ENCODE peak calls at places on chromosome 1, in ten cellular contexts. One of them, this sample, is unnamed.

GRCh38 chr1:43934279-43934985 is 831 bp downstream of the ARTN start:
- DNase-seq in DMS 273 treated with DMSO at 0.1 percent for 48 hours: no peak
- DNase-seq in RPMI8226: peak
- DNase-seq in frontal cortex: peak
- DNase-seq in glomerular endothelial cell: peak
- DNase-seq in T follicular helper cell: peak
- DNase-seq in NCI-H526: peak
- DNase-seq in dorsolateral prefrontal cortex: peak
- DNase-seq in stimulated activated CD8-positive, alpha-beta memory T cell treated with anti-CD3 and anti-CD28 coated beads, Interleukin-15, amount 100 ng/mL, for 1 hour: peak
- DNase-seq in IMR-90: peak
- DNase-seq in this sample: peak

GRCh38 chr1:81410351-81410750 is 390.4 kb upstream of the ADGRL2 start:
- DNase-seq in DMS 273 treated with DMSO at 0.1 percent for 48 hours: no peak
- DNase-seq in RPMI8226: no peak
- DNase-seq in frontal cortex: no peak
- DNase-seq in glomerular endothelial cell: no peak
- DNase-seq in T follicular helper cell: no peak
- DNase-seq in NCI-H526: no peak
- DNase-seq in dorsolateral prefrontal cortex: no peak
- DNase-seq in stimulated activated CD8-positive, alpha-beta memory T cell treated with anti-CD3 and anti-CD28 coated beads, Interleukin-15, amount 100 ng/mL, for 1 hour: no peak
- DNase-seq in IMR-90: no peak
- DNase-seq in this sample: peak

GRCh38 chr1:57066980-57067615 is 101.3 kb upstream of the C8B start:
- DNase-seq in DMS 273 treated with DMSO at 0.1 percent for 48 hours: no peak
- DNase-seq in RPMI8226: no peak
- DNase-seq in frontal cortex: no peak
- DNase-seq in glomerular endothelial cell: no peak
- DNase-seq in T follicular helper cell: no peak
- DNase-seq in NCI-H526: no peak
- DNase-seq in dorsolateral prefrontal cortex: no peak
- DNase-seq in stimulated activated CD8-positive, alpha-beta memory T cell treated with anti-CD3 and anti-CD28 coated beads, Interleukin-15, amount 100 ng/mL, for 1 hour: no peak
- DNase-seq in IMR-90: no peak
- DNase-seq in this sample: no peak

GRCh38 chr1:43439121-43439581 is 14.6 kb downstream of the HYI start:
- DNase-seq in DMS 273 treated with DMSO at 0.1 percent for 48 hours: no peak
- DNase-seq in RPMI8226: no peak
- DNase-seq in frontal cortex: no peak
- DNase-seq in glomerular endothelial cell: no peak
- DNase-seq in T follicular helper cell: no peak
- DNase-seq in NCI-H526: no peak
- DNase-seq in dorsolateral prefrontal cortex: no peak
- DNase-seq in stimulated activated CD8-positive, alpha-beta memory T cell treated with anti-CD3 and anti-CD28 coated beads, Interleukin-15, amount 100 ng/mL, for 1 hour: no peak
- DNase-seq in IMR-90: no peak
- DNase-seq in this sample: no peak

GRCh38 chr1:160681067-160681890 is 30.3 kb downstream of the CD48 start:
- DNase-seq in DMS 273 treated with DMSO at 0.1 percent for 48 hours: peak
- DNase-seq in RPMI8226: peak
- DNase-seq in frontal cortex: no peak
- DNase-seq in glomerular endothelial cell: peak
- DNase-seq in T follicular helper cell: peak
- DNase-seq in NCI-H526: peak
- DNase-seq in dorsolateral prefrontal cortex: peak
- DNase-seq in stimulated activated CD8-positive, alpha-beta memory T cell treated with anti-CD3 and anti-CD28 coated beads, Interleukin-15, amount 100 ng/mL, for 1 hour: peak
- DNase-seq in IMR-90: peak
- DNase-seq in this sample: no peak

GRCh38 chr1:44826375-44827196 is 16.5 kb downstream of the PTCH2 start:
- DNase-seq in DMS 273 treated with DMSO at 0.1 percent for 48 hours: no peak
- DNase-seq in RPMI8226: no peak
- DNase-seq in frontal cortex: no peak
- DNase-seq in glomerular endothelial cell: no peak
- DNase-seq in T follicular helper cell: no peak
- DNase-seq in NCI-H526: no peak
- DNase-seq in dorsolateral prefrontal cortex: no peak
- DNase-seq in stimulated activated CD8-positive, alpha-beta memory T cell treated with anti-CD3 and anti-CD28 coated beads, Interleukin-15, amount 100 ng/mL, for 1 hour: no peak
- DNase-seq in IMR-90: no peak
- DNase-seq in this sample: no peak

GRCh38 chr1:31437433-31438037 is 24.5 kb downstream of the SERINC2 start:
- DNase-seq in DMS 273 treated with DMSO at 0.1 percent for 48 hours: no peak
- DNase-seq in RPMI8226: no peak
- DNase-seq in frontal cortex: no peak
- DNase-seq in glomerular endothelial cell: no peak
- DNase-seq in T follicular helper cell: no peak
- DNase-seq in NCI-H526: no peak
- DNase-seq in dorsolateral prefrontal cortex: no peak
- DNase-seq in stimulated activated CD8-positive, alpha-beta memory T cell treated with anti-CD3 and anti-CD28 coated beads, Interleukin-15, amount 100 ng/mL, for 1 hour: no peak
- DNase-seq in IMR-90: no peak
- DNase-seq in this sample: no peak

GRCh38 chr1:202968895-202969295 is 1.8 kb upstream of the CYB5R1 start:
- DNase-seq in DMS 273 treated with DMSO at 0.1 percent for 48 hours: no peak
- DNase-seq in RPMI8226: peak
- DNase-seq in frontal cortex: peak
- DNase-seq in glomerular endothelial cell: no peak
- DNase-seq in T follicular helper cell: no peak
- DNase-seq in NCI-H526: peak
- DNase-seq in dorsolateral prefrontal cortex: peak
- DNase-seq in stimulated activated CD8-positive, alpha-beta memory T cell treated with anti-CD3 and anti-CD28 coated beads, Interleukin-15, amount 100 ng/mL, for 1 hour: no peak
- DNase-seq in IMR-90: peak
- DNase-seq in this sample: peak

GRCh38 chr1:52814465-52814864 is 28.1 kb upstream of the ZYG11A start:
- DNase-seq in DMS 273 treated with DMSO at 0.1 percent for 48 hours: no peak
- DNase-seq in RPMI8226: no peak
- DNase-seq in frontal cortex: no peak
- DNase-seq in glomerular endothelial cell: no peak
- DNase-seq in T follicular helper cell: no peak
- DNase-seq in NCI-H526: no peak
- DNase-seq in dorsolateral prefrontal cortex: no peak
- DNase-seq in stimulated activated CD8-positive, alpha-beta memory T cell treated with anti-CD3 and anti-CD28 coated beads, Interleukin-15, amount 100 ng/mL, for 1 hour: no peak
- DNase-seq in IMR-90: peak
- DNase-seq in this sample: no peak

GRCh38 chr1:36320291-36320758 is 3.1 kb downstream of the EVA1B start:
- DNase-seq in DMS 273 treated with DMSO at 0.1 percent for 48 hours: no peak
- DNase-seq in RPMI8226: no peak
- DNase-seq in frontal cortex: no peak
- DNase-seq in glomerular endothelial cell: no peak
- DNase-seq in T follicular helper cell: no peak
- DNase-seq in NCI-H526: no peak
- DNase-seq in dorsolateral prefrontal cortex: no peak
- DNase-seq in stimulated activated CD8-positive, alpha-beta memory T cell treated with anti-CD3 and anti-CD28 coated beads, Interleukin-15, amount 100 ng/mL, for 1 hour: no peak
- DNase-seq in IMR-90: no peak
- DNase-seq in this sample: no peak

GRCh38 chr1:187641463-187641862 is 812.7 kb downstream of the PLA2G4A start:
- DNase-seq in DMS 273 treated with DMSO at 0.1 percent for 48 hours: peak
- DNase-seq in RPMI8226: no peak
- DNase-seq in frontal cortex: no peak
- DNase-seq in glomerular endothelial cell: no peak
- DNase-seq in T follicular helper cell: no peak
- DNase-seq in NCI-H526: no peak
- DNase-seq in dorsolateral prefrontal cortex: no peak
- DNase-seq in stimulated activated CD8-positive, alpha-beta memory T cell treated with anti-CD3 and anti-CD28 coated beads, Interleukin-15, amount 100 ng/mL, for 1 hour: no peak
- DNase-seq in IMR-90: no peak
- DNase-seq in this sample: no peak

GRCh38 chr1:39886757-39887231 is 3.5 kb upstream of the TRIT1 start:
- DNase-seq in DMS 273 treated with DMSO at 0.1 percent for 48 hours: peak
- DNase-seq in RPMI8226: no peak
- DNase-seq in frontal cortex: peak
- DNase-seq in glomerular endothelial cell: no peak
- DNase-seq in T follicular helper cell: no peak
- DNase-seq in NCI-H526: no peak
- DNase-seq in dorsolateral prefrontal cortex: peak
- DNase-seq in stimulated activated CD8-positive, alpha-beta memory T cell treated with anti-CD3 and anti-CD28 coated beads, Interleukin-15, amount 100 ng/mL, for 1 hour: no peak
- DNase-seq in IMR-90: no peak
- DNase-seq in this sample: no peak

GRCh38 chr1:3674100-3675094 is 22.1 kb downstream of the TP73 start:
- DNase-seq in DMS 273 treated with DMSO at 0.1 percent for 48 hours: peak
- DNase-seq in RPMI8226: no peak
- DNase-seq in frontal cortex: no peak
- DNase-seq in glomerular endothelial cell: no peak
- DNase-seq in T follicular helper cell: no peak
- DNase-seq in NCI-H526: no peak
- DNase-seq in dorsolateral prefrontal cortex: no peak
- DNase-seq in stimulated activated CD8-positive, alpha-beta memory T cell treated with anti-CD3 and anti-CD28 coated beads, Interleukin-15, amount 100 ng/mL, for 1 hour: no peak
- DNase-seq in IMR-90: no peak
- DNase-seq in this sample: no peak

GRCh38 chr1:6353948-6354658 is 39.5 kb downstream of the ACOT7 start:
- DNase-seq in DMS 273 treated with DMSO at 0.1 percent for 48 hours: no peak
- DNase-seq in RPMI8226: peak
- DNase-seq in frontal cortex: no peak
- DNase-seq in glomerular endothelial cell: no peak
- DNase-seq in T follicular helper cell: no peak
- DNase-seq in NCI-H526: no peak
- DNase-seq in dorsolateral prefrontal cortex: no peak
- DNase-seq in stimulated activated CD8-positive, alpha-beta memory T cell treated with anti-CD3 and anti-CD28 coated beads, Interleukin-15, amount 100 ng/mL, for 1 hour: no peak
- DNase-seq in IMR-90: no peak
- DNase-seq in this sample: no peak

GRCh38 chr1:201144701-201145100 is 9.6 kb downstream of the TMEM9 start:
- DNase-seq in DMS 273 treated with DMSO at 0.1 percent for 48 hours: no peak
- DNase-seq in RPMI8226: no peak
- DNase-seq in frontal cortex: no peak
- DNase-seq in glomerular endothelial cell: no peak
- DNase-seq in T follicular helper cell: no peak
- DNase-seq in NCI-H526: no peak
- DNase-seq in dorsolateral prefrontal cortex: no peak
- DNase-seq in stimulated activated CD8-positive, alpha-beta memory T cell treated with anti-CD3 and anti-CD28 coated beads, Interleukin-15, amount 100 ng/mL, for 1 hour: no peak
- DNase-seq in IMR-90: no peak
- DNase-seq in this sample: no peak

This sample was measured in caudate nucleus.